ENCODE peak calls at places on chromosomes 16 and 17, in eight cellular contexts. S is left ventricle myocardium inferior, J is fibroblast of the aortic adventitia, A is lower lobe of right lung, U is ascending aorta, G is neural crest cell, R is right lobe of liver, Z is heart right ventricle. N is an unnamed sample.

GRCh38 chr17:2684549-2684948 is 27.0 kb downstream of the CLUH start:
- DNase-seq in S (no peak), J (no peak), A (no peak), U (peak), G (no peak), R (no peak), Z (no peak), N (peak)

GRCh38 chr17:34895388-34895787 is 65.9 kb downstream of the CCT6B start:
- DNase-seq in S (no peak), J (no peak), A (no peak), U (no peak), G (no peak), R (no peak), Z (no peak), N (no peak)

GRCh38 chr17:45135978-45136791 is 698 bp downstream of the ACBD4 start:
- DNase-seq in S (peak), J (no peak), A (peak), U (peak), G (no peak), R (peak), Z (no peak), N (no peak)

GRCh38 chr17:17382901-17383300 is 79.7 kb downstream of the NT5M start:
- DNase-seq in S (no peak), J (no peak), A (no peak), U (no peak), G (no peak), R (no peak), Z (no peak), N (no peak)

GRCh38 chr16:69311533-69312388 is 611 bp downstream of the VPS4A start:
- DNase-seq in S (no peak), J (no peak), A (peak), U (peak), G (peak), R (peak), Z (no peak), N (no peak)

GRCh38 chr17:27360507-27360906 is 66.6 kb downstream of the WSB1 start:
- DNase-seq in S (no peak), J (no peak), A (no peak), U (no peak), G (no peak), R (no peak), Z (no peak), N (no peak)

GRCh38 chr16:27446721-27447120 is 44.7 kb downstream of the IL21R start:
- DNase-seq in S (no peak), J (no peak), A (peak), U (no peak), G (no peak), R (no peak), Z (no peak), N (no peak)

GRCh38 chr17:65523411-65523810 is 38.0 kb downstream of the AXIN2 start:
- DNase-seq in S (no peak), J (no peak), A (no peak), U (no peak), G (no peak), R (no peak), Z (no peak), N (no peak)

GRCh38 chr16:55661842-55662479 is 6.2 kb downstream of the SLC6A2 start:
- DNase-seq in S (no peak), J (no peak), A (no peak), U (no peak), G (no peak), R (no peak), Z (no peak), N (no peak)

GRCh38 chr17:59287887-59288286 is 43.6 kb upstream of the YPEL2 start:
- DNase-seq in S (no peak), J (peak), A (no peak), U (no peak), G (no peak), R (no peak), Z (no peak), N (no peak)

GRCh38 chr16:11401161-11402050 is 56.1 kb downstream of the RMI2 start:
- DNase-seq in S (peak), J (no peak), A (peak), U (no peak), G (no peak), R (peak), Z (peak), N (no peak)

GRCh38 chr17:4710693-4711634 is 532 bp downstream of the ARRB2 start:
- DNase-seq in S (no peak), J (no peak), A (peak), U (no peak), G (no peak), R (peak), Z (no peak), N (no peak)

GRCh38 chr17:3965123-3965800 is 1.0 kb upstream of the ATP2A3 start:
- DNase-seq in S (peak), J (peak), A (peak), U (peak), G (peak), R (peak), Z (peak), N (peak)

GRCh38 chr17:64449545-64449944 is 630 bp downstream of the MILR1 start:
- DNase-seq in S (no peak), J (no peak), A (no peak), U (no peak), G (no peak), R (no peak), Z (no peak), N (no peak)

GRCh38 chr16:69150146-69150865 is 17.9 kb downstream of the UTP4 start:
- DNase-seq in S (no peak), J (peak), A (no peak), U (peak), G (peak), R (no peak), Z (no peak), N (no peak)

GRCh38 chr16:3157229-3158013 is 22.6 kb downstream of the ZNF213 start:
- DNase-seq in S (peak), J (peak), A (peak), U (peak), G (peak), R (peak), Z (peak), N (peak)

DNA sequence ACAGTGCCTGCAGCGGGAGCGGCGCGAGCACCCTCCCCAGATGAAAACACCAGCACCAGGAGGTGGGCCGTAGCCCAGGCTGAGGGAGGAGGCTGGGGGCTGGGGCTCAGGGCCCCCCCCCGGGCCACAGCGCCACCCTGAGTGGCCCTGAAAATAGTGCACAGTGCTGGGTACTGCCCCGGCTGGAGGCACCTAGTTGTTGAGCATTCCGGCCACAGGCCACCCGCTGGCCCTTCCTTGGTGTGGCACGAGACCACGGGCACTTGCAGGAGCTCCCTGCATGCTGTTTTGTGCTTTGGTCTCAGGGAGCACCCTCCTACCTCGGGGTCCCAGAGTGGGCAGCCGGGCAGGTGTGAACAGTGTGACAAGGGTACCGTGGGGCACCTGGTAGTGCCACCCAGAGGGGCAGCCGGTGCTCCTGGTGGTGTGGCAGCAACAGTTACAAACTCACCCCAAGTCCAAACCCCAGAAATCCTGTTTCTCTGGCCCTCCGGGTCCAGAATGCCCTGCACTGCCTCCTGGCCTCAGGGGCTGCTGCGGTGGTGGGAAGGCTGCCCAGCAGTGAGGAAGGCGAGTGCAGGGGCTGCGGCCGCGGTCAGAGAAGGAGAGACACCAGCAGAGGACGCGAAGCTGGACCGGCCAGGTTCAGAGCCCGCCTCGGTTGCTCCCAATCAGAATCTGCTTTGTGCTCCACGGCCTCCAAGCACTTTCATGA is 11.9 kb downstream of the FSCN2 start:
- DNase-seq in S (no peak), J (no peak), A (no peak), U (no peak), G (no peak), R (no peak), Z (peak), N (no peak)
- TF ChIP-seq CTCF in S (no peak), J (no peak), A (no peak), U (no peak), G (no peak), R (no peak), Z (no peak), N (no peak)

DNA sequence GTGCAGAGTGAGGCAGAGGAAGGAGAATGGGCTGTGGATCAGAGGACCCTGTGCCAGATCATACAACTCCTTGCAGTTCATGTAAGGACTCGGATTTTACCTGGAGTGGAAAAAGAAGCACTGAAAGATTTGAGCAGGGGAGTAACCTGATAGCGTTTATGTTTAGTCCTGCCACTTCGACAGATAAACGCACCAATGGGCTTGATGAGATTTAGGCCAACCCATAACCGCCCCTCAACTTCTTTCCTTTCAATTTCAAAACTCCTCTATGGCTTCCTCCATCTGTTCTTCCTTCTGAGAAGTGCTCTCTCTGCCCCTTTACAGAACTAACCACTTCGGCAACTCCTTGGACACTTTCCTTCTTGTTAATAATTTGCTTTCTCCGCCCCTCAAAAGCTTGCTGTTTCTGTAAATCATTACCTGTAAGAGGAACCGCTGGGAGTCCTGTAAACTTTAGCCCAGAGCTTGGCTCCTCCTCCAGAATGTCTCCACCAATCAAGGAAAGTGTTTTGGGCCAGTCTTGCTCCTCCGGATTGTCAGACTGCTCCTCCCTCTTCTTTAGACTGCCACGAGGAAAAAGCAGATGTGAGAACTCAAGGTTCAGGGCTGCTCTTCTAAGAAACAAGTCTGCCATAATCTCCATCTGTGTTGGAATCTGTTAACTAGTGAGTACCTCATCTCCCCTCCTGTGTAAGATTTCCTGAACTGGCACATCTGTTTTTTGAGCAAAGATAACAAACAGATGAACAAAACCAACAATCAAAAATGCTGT is at the start of gene ACSM3:
- DNase-seq in S (no peak), J (peak), A (no peak), U (peak), G (no peak), R (no peak), Z (no peak), N (peak)
- TF ChIP-seq CTCF in S (no peak), J (no peak), A (no peak), U (no peak), G (no peak), R (no peak), Z (no peak), N (no peak)

GRCh38 chr17:72097144-72097543 is 23.7 kb upstream of the SOX9 start:
- DNase-seq in S (no peak), J (no peak), A (no peak), U (no peak), G (no peak), R (no peak), Z (no peak), N (peak)
- TF ChIP-seq CTCF in S (no peak), J (no peak), A (no peak), U (no peak), G (no peak), R (no peak), Z (no peak), N (no peak)

DNA sequence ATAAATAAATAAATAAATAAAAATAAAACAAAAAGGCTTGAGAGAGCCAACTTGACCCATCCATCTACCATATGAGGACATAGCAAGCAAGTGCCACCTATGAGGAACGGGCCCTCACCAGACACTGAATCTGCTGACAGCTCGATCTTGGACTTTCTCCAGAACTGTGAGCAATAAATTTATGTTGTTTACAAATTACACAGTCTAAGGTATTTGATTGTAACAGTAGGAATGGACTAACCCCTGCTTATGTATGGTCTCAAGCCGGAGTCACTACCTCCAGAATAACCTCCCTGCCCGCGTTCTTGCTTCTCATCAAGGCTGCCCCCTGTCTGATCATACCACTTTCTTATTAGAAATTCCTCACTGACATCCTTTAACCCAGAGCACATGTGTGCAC is 9.9 kb downstream of the SLC5A11 start:
- DNase-seq in S (no peak), J (no peak), A (no peak), U (no peak), G (no peak), R (no peak), Z (no peak), N (no peak)
- TF ChIP-seq CTCF in S (no peak), J (no peak), A (no peak), U (no peak), G (no peak), R (no peak), Z (no peak), N (no peak)

GRCh38 chr16:50634090-50634489 is 47.0 kb downstream of the SNX20 start:
- DNase-seq in S (no peak), J (no peak), A (no peak), U (no peak), G (no peak), R (no peak), Z (no peak), N (no peak)

GRCh38 chr16:50636865-50637374 is 44.2 kb downstream of the SNX20 start:
- DNase-seq in S (no peak), J (no peak), A (no peak), U (no peak), G (no peak), R (no peak), Z (no peak), N (no peak)

GRCh38 chr16:50634947-50635346 is 46.2 kb downstream of the SNX20 start:
- DNase-seq in S (no peak), J (no peak), A (no peak), U (no peak), G (no peak), R (no peak), Z (no peak), N (no peak)

GRCh38 chr16:50637716-50638602 is 43.2 kb downstream of the SNX20 start:
- DNase-seq in S (no peak), J (no peak), A (no peak), U (no peak), G (no peak), R (no peak), Z (no peak), N (no peak)

DNA sequence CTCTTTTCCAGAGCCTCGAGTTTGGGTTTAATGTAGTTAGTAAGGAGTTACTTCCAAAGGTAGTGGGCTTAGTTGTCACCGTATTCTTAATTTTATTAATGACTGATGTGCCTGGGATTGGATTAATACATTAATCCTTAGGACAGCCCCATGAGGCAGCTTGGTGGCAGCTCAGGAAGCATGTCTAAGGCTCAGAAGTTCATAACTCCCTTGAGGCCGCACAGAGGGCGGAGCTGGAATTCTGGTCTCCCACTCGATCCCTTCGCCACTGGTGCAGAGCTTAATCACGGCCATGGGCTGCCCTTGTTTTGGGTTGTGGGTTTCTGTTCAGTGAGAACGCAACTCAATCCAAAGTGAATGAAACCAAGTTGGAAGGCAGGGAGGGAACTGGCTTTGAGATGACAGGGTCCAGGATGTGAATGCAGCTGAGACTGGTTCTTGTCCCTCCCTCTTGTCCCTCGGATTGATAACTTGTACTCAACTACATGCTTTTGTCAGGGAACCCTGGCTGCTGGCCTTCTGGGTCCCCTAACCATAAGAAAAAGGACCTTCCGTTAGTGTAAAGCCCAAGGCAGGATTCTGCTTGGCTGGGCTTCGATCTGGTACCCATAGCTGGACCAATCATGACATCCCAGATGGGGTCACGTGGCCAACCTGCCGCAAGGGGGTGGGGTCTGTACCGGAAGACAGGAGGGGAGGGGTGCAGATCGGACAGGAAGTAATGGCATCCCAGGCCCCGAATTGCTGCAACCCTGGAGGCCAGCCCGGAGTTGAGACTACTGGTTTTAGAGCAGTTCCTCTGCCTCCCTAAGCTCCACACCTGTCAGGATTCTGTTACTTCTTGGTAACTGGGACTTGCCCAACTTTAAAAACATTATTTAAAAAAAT is 45.4 kb downstream of the SNX20 start:
- DNase-seq in S (no peak), J (no peak), A (no peak), U (no peak), G (no peak), R (no peak), Z (no peak), N (no peak)
- TF ChIP-seq CTCF in S (no peak), J (no peak), A (no peak), U (no peak), G (no peak), R (no peak), Z (no peak), N (no peak)

N was measured in right atrium auricular region.